ENCODE peak calls at places on chromosomes 16 and 17, in seven cellular contexts. R is SW 1271; Q is islet precursor cell; Z is activated CD8-positive, alpha-beta T cell treated with anti-CD3 and anti-CD28 coated beads for 36 hours; C is PC-3; X is CD8-positive, alpha-beta T cell; Y is LoVo. W is an unnamed sample.

GRCh38 chr16:3780570-3780969 is 63.2 kb upstream of the TRAP1 start:
- DNase-seq in Y (no peak), Q (no peak), R (peak), X (no peak), C (peak), Z (peak), W (no peak)

GRCh38 chr16:87461466-87461975 is 31.3 kb downstream of the ZCCHC14 start:
- DNase-seq in Q (peak), Y (peak), C (peak), X (peak), R (peak), Z (peak), W (no peak)

GRCh38 chr17:78502611-78503148 is 74.5 kb downstream of the DNAH17 start:
- DNase-seq in Y (no peak), R (no peak), C (no peak), Z (no peak), Q (peak), X (no peak), W (no peak)

GRCh38 chr17:82566129-82566995 is 46.8 kb downstream of the FOXK2 start:
- DNase-seq in R (no peak), X (no peak), Y (no peak), C (no peak), Q (no peak), Z (no peak), W (no peak)

GRCh38 chr16:30548392-30549255 is 9.6 kb downstream of the ZNF764 start:
- DNase-seq in C (no peak), Q (no peak), Y (no peak), X (no peak), R (no peak), Z (no peak), W (no peak)

GRCh38 chr17:7844292-7845154 is 10.3 kb upstream of the TMEM88 start:
- DNase-seq in Q (peak), R (peak), C (peak), X (peak), Y (peak), Z (peak), W (peak)

GRCh38 chr17:284676-285355 is 67.8 kb downstream of the RPH3AL start:
- DNase-seq in R (no peak), Y (no peak), Q (no peak), X (no peak), C (no peak), Z (no peak), W (no peak)

GRCh38 chr17:17553217-17554195 is 38.0 kb downstream of the PEMT start:
- DNase-seq in C (no peak), Y (no peak), Q (no peak), X (no peak), R (no peak), Z (no peak), W (no peak)

GRCh38 chr17:7191571-7192270 is 12.6 kb upstream of the ASGR1 start:
- DNase-seq in Z (peak), X (peak), R (peak), Q (peak), C (peak), Y (no peak), W (no peak)

GRCh38 chr17:34771891-34772290 is 189.4 kb downstream of the CCT6B start:
- DNase-seq in C (no peak), Y (no peak), X (no peak), Z (no peak), R (no peak), Q (no peak), W (no peak)

GRCh38 chr17:49849711-49850610 is 2.1 kb upstream of the TAC4 start:
- DNase-seq in R (no peak), Z (no peak), X (no peak), Q (no peak), C (no peak), Y (no peak), W (no peak)

GRCh38 chr17:55818451-55819375 is 67.9 kb downstream of the PCTP start:
- DNase-seq in R (no peak), C (no peak), Z (no peak), X (no peak), Y (no peak), Q (no peak), W (no peak)

GRCh38 chr17:19647697-19648474 is 665 bp upstream of the ALDH3A2 start:
- DNase-seq in X (peak), C (peak), Z (peak), Y (peak), R (peak), Q (peak), W (peak)

GRCh38 chr16:52611817-52612673 is 65.1 kb upstream of the TOX3 start:
- DNase-seq in C (peak), Q (no peak), Y (peak), X (no peak), Z (no peak), R (no peak), W (no peak)

W was measured in C1 segment of cervical spinal cord.